ENCODE peak calls at places on chromosomes 16 and 17, in six cellular contexts. R, L, T, D, P and U are unnamed samples. For H3K36me3, the result is how much of the 10 kb centered on the place peaks cover.

GRCh38 chr16:66099261-66099660 is 267.2 kb upstream of the CDH5 start:
- DNase-seq in R (no peak), L (no peak), T (no peak), D (no peak), P (no peak), U (no peak)

GRCh38 chr17:41402161-41402560 is 4.8 kb upstream of the KRT31 start:
- DNase-seq in R (no peak), L (no peak), T (no peak), D (no peak), P (no peak), U (no peak)

GRCh38 chr17:73285916-73286862 is 24.5 kb upstream of the CPSF4L start:
- DNase-seq in R (no peak), L (no peak), T (no peak), D (peak), P (no peak), U (no peak)

GRCh38 chr17:82446124-82446523 is 4.4 kb downstream of the CYBC1 start:
- DNase-seq in R (no peak), L (no peak), T (no peak), D (peak), P (no peak), U (no peak)

GRCh38 chr16:78503501-78504110 is 404.2 kb downstream of the WWOX start:
- DNase-seq in R (peak), L (no peak), T (peak), D (no peak), P (peak), U (peak)

GRCh38 chr17:29445844-29446243 is 55.7 kb downstream of the TAOK1 start:
- DNase-seq in R (no peak), L (no peak), T (no peak), D (no peak), P (no peak), U (no peak)

GRCh38 chr17:75315541-75316243 is 26.5 kb upstream of the SLC25A19 start:
- DNase-seq in R (no peak), L (no peak), T (no peak), D (no peak), P (no peak), U (no peak)

GRCh38 chr17:19313066-19313745 is 49.3 kb downstream of the B9D1 start:
- DNase-seq in R (no peak), L (no peak), T (no peak), D (no peak), P (no peak), U (no peak)

GRCh38 chr17:83055911-83056582 is 23.4 kb upstream of the METRNL start:
- DNase-seq in R (no peak), L (peak), T (peak), D (no peak), P (no peak), U (peak)

GRCh38 chr17:39755550-39756375 is 18.0 kb downstream of the GRB7 start:
- DNase-seq in R (no peak), L (no peak), T (no peak), D (no peak), P (no peak), U (peak)

GRCh38 chr17:59804910-59805381 is 87.8 kb downstream of the TUBD1 start:
- DNase-seq in R (no peak), L (no peak), T (no peak), D (no peak), P (no peak), U (no peak)

GRCh38 chr16:55367796-55368195 is 43.8 kb downstream of the IRX6 start:
- DNase-seq in R (no peak), L (no peak), T (no peak), D (no peak), P (no peak), U (no peak)

GRCh38 chr17:66717680-66718079 is 117.2 kb upstream of the CACNG5 start:
- DNase-seq in R (no peak), L (peak), T (no peak), D (peak), P (no peak), U (no peak)

GRCh38 chr16:84836967-84837366 is 17.2 kb downstream of the CRISPLD2 start:
- DNase-seq in R (no peak), L (no peak), T (no peak), D (no peak), P (no peak), U (no peak)

GRCh38 chr17:79650283-79650682 is 39.4 kb upstream of the RBFOX3 start:
- DNase-seq in R (no peak), L (no peak), T (peak), D (no peak), P (no peak), U (no peak)

GRCh38 chr17:28033972-28034714 is 8.3 kb upstream of the NLK start:
- DNase-seq in R (no peak), L (no peak), T (no peak), D (no peak), P (no peak), U (no peak)

GRCh38 chr16:88346680-88347505 is 35.9 kb upstream of the ZNF469 start:
- DNase-seq in R (no peak), L (no peak), T (no peak), D (peak), P (no peak), U (no peak)

GRCh38 chr17:42325026-42325425 is 36.7 kb downstream of the STAT5A start:
- DNase-seq in R (no peak), L (peak), T (no peak), D (no peak), P (no peak), U (no peak)

GRCh38 chr17:49699967-49700575 is 7.7 kb downstream of the SLC35B1 start:
- DNase-seq in R (no peak), L (no peak), T (no peak), D (no peak), P (no peak), U (no peak)

GRCh38 chr17:72715906-72716572 is 376.4 kb downstream of the SLC39A11 start:
- DNase-seq in R (no peak), L (peak), T (no peak), D (no peak), P (no peak), U (no peak)

GRCh38 chr16:28179354-28179753 is 32.4 kb downstream of the XPO6 start:
- DNase-seq in R (no peak), L (no peak), T (no peak), D (no peak), P (no peak), U (no peak)

GRCh38 chr16:54286330-54287017 is at the start of gene IRX3:
- DNase-seq in R (peak), L (peak), T (peak), D (peak), P (no peak), U (no peak)

GRCh38 chr17:83196088-83196765 is 116.8 kb downstream of the METRNL start:
- DNase-seq in R (no peak), L (no peak), T (no peak), D (peak), P (peak), U (no peak)

GRCh38 chr17:83183951-83184506 is 104.6 kb downstream of the METRNL start:
- DNase-seq in R (no peak), L (no peak), T (peak), D (peak), P (no peak), U (no peak)

GRCh38 chr17:45104029-45104428 is 28.3 kb downstream of the PLCD3 start:
- DNase-seq in R (no peak), L (no peak), T (no peak), D (no peak), P (no peak), U (no peak)
- H3K36me3 ChIP-seq in R (under half), L (under half), T (half or more), D (under half), P (under half), U (under half)

DNA sequence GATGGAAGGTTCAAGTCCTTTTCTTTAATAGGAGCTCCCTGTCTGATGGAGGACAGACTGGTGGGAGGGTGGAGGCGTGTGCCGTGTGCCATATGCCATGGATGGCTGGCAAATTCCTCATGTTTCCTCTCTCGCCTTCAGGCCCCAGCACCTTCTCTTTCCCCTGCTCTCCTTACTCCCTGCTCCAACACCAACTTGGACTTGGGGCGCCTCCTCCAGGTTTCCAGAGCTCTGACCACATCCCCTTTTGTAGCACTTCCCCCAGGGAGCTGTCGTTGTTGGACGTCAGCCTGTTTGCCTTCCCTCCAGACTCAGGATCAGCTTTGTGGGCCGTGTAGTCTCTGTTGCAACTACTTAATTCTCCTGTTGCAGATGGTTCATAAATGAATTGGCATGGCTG is 30.7 kb downstream of the TMC7 start:
- DNase-seq in R (no peak), L (no peak), T (no peak), D (no peak), P (peak), U (peak)
- TF ChIP-seq CTCF in R (no peak), L (no peak), T (no peak), D (no peak), P (no peak), U (no peak)

GRCh38 chr17:67970783-67971182 is 25.5 kb downstream of the C17orf58 start:
- DNase-seq in R (no peak), L (no peak), T (no peak), D (no peak), P (no peak), U (no peak)

GRCh38 chr17:67974598-67975066 is 21.6 kb downstream of the C17orf58 start:
- DNase-seq in R (no peak), L (no peak), T (no peak), D (no peak), P (no peak), U (no peak)

GRCh38 chr17:67974186-67974585 is 22.1 kb downstream of the C17orf58 start:
- DNase-seq in R (no peak), L (no peak), T (no peak), D (no peak), P (no peak), U (no peak)
- H3K36me3 ChIP-seq in R (under half), L (under half), T (half or more), D (under half), P (under half), U (under half)

GRCh38 chr17:48025040-48025903 is 12.3 kb downstream of the COPZ2 start:
- DNase-seq in R (peak), L (peak), T (peak), D (peak), P (peak), U (peak)

GRCh38 chr17:48022906-48023305 is 14.7 kb downstream of the COPZ2 start:
- DNase-seq in R (no peak), L (no peak), T (no peak), D (no peak), P (no peak), U (no peak)

GRCh38 chr17:48024149-48025039 is 13.2 kb downstream of the COPZ2 start:
- DNase-seq in R (peak), L (no peak), T (peak), D (peak), P (peak), U (no peak)

GRCh38 chr17:48021964-48022363 is 15.6 kb downstream of the COPZ2 start:
- DNase-seq in R (no peak), L (no peak), T (no peak), D (no peak), P (no peak), U (no peak)

GRCh38 chr17:48023408-48024148 is 14.0 kb downstream of the COPZ2 start:
- DNase-seq in R (peak), L (no peak), T (peak), D (peak), P (peak), U (peak)
- TF ChIP-seq CTCF in R (peak), L (peak), T (peak), D (no peak), P (peak), U (peak)

DNA sequence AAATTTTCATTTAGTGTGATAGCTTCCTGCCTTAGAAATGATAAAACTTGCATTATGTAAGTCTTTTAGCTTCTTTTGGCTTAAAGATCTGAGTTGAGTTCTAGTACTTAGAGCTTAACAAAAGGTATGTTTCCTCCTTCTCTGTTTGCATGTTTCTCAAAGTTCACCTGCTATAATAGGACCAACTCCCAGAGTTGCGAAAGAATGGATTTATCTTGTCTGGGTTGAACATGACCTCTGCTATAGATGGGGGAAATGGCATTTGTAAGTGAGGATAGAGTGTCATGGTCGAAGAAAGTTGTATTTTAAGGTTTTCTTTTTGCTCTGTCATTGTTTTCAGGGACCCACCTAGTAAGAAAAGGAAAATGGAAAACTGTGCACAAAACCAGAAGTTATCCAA is 7.2 kb downstream of the ATMIN start:
- DNase-seq in R (no peak), L (no peak), T (no peak), D (no peak), P (no peak), U (no peak)
- H3K36me3 ChIP-seq in R (under half), L (under half), T (half or more), D (under half), P (under half), U (under half)

GRCh38 chr16:75559002-75559401 is 3.0 kb upstream of the TMEM231 start:
- DNase-seq in R (no peak), L (no peak), T (no peak), D (no peak), P (no peak), U (no peak)

GRCh38 chr16:75555213-75555706 is 792 bp downstream of the TMEM231 start:
- DNase-seq in R (peak), L (peak), T (peak), D (peak), P (peak), U (peak)

GRCh38 chr16:75559564-75560372 is 3.7 kb upstream of the TMEM231 start:
- DNase-seq in R (no peak), L (peak), T (no peak), D (no peak), P (no peak), U (no peak)

GRCh38 chr16:75552951-75553350 is 3.1 kb downstream of the TMEM231 start:
- DNase-seq in R (no peak), L (no peak), T (no peak), D (no peak), P (no peak), U (no peak)

DNA sequence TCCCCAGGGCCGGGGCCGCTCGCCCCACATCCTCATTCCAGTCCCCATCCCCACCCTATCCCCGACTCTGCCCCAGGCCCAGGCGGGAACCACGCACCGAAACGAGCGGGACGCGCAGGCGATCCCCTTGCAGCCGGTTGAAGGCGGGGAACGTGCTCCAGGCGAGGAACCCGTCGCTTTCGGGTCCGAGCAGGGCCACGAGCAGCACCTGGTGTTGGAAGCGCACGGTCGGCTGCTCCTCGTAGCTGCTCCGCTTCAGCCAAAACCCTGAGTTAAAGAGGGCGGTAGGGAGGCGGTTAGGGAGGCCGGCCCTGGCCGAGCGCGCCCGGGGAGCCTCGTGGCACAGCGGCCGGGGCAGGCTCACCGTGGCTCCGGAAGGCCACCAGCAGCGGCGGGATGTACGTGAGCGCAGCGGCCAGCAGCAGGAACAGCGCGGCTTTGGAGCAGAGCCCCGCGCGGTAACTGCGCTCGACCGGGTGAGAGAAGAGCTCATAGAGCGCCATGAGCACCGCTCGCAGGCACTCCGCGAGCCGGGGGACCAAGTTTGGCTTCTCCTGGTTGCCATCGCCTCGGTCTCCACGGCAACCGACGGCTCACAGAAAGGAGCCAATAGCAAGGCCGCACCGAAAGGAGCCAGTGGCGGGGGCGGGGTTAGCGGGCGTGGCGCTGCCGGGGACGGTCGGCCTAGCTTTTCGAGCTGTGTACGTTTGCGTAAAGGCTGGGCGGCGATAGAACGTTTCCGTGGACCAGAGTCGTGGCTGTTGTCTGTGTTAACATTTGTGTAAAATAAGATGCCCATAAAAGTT is at the start of gene TMEM231:
- DNase-seq in R (peak), L (peak), T (peak), D (peak), P (peak), U (peak)
- TF ChIP-seq CTCF in R (no peak), L (no peak), T (no peak), D (no peak), P (no peak), U (no peak)

GRCh38 chr17:71192848-71193247 is 928.0 kb upstream of the SOX9 start:
- DNase-seq in R (no peak), L (no peak), T (no peak), D (no peak), P (no peak), U (no peak)

GRCh38 chr17:71187145-71187878 is 933.5 kb upstream of the SOX9 start:
- DNase-seq in R (no peak), L (no peak), T (no peak), D (no peak), P (no peak), U (no peak)

GRCh38 chr17:71188811-71189492 is 931.9 kb upstream of the SOX9 start:
- DNase-seq in R (no peak), L (peak), T (no peak), D (no peak), P (no peak), U (no peak)

GRCh38 chr17:71192039-71192555 is 928.7 kb upstream of the SOX9 start:
- DNase-seq in R (no peak), L (no peak), T (no peak), D (no peak), P (no peak), U (no peak)

DNA sequence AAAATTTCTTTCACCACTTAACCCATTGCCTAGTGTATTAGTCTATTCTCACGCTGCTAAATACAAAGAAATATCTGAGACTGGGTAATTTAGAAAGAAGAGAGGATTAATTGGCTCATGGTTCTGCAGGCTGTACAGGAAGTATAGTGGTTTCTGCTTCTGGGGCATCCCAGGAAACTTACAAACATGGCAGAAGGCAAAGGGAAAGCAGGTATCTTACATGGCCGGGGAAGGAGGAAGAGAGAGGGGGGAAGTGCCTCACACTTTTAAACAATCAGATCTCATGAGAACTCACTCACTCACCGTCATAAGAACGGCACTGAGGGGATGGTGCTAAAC is 931.4 kb upstream of the SOX9 start:
- DNase-seq in R (no peak), L (no peak), T (no peak), D (no peak), P (no peak), U (no peak)
- H3K36me3 ChIP-seq in R (under half), L (under half), T (under half), D (under half), P (under half), U (under half)

GRCh38 chr16:22815863-22816262 is 1.9 kb downstream of the HS3ST2 start:
- DNase-seq in R (no peak), L (no peak), T (no peak), D (no peak), P (no peak), U (no peak)

GRCh38 chr16:22816475-22816874 is 2.5 kb downstream of the HS3ST2 start:
- DNase-seq in R (no peak), L (peak), T (no peak), D (no peak), P (no peak), U (no peak)

GRCh38 chr16:22813946-22814325 is at the start of gene HS3ST2:
- DNase-seq in R (no peak), L (no peak), T (no peak), D (peak), P (peak), U (no peak)

GRCh38 chr16:22814330-22815105 is 556 bp downstream of the HS3ST2 start:
- DNase-seq in R (no peak), L (no peak), T (no peak), D (peak), P (no peak), U (no peak)

DNA sequence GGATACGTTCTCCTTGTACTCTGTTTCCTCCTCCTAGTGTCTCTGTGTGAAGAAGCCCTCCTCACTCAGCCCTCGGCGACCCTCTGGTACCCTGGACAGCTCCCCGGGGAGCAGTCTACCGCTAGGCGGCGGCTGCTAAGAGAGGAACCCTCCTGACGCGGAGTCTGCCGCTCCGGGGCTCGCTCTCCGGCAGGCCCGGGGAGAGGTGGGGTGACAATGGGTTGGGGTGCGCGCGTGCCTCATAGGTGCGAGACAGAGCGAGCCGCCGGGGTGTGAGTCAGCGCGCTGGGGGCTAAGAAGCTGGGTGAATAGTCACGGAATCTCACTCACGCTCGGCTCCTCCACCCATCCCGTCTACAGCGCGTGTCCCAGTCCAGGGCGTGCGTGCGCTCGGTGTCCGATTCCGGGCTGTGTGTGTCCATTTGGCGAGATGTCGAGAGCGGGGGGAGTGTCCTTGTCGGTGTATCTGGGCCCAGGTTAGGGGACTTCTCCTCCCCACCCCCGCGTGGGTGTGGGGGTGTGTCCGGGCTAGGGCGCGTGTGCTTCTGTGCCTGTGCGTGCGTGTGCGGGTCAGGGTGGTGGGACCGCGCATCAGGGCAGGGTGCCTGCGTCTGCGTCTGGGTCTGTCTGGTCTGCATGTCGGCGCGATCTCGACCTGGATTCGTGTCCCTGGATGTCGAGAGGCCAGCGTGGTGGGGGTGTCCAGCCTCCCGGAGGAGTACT is 578 bp upstream of the HS3ST2 start:
- DNase-seq in R (peak), L (no peak), T (peak), D (peak), P (peak), U (no peak)
- TF ChIP-seq CTCF in R (no peak), L (peak), T (peak), D (peak), P (no peak), U (no peak)